ENCODE peak calls at places on chromosomes 4 and X, in four cellular contexts. One of them, this sample, is unnamed.
A peak's percentile ranks its signal among the peaks of the same experiment; 100 is the strongest.

GRCh38 chr4:56870927-56871326 is 36.8 kb upstream of the REST start:
- DNase-seq in right lobe of liver: no peak
- DNase-seq in IMR-90: peak; percentile 35
- DNase-seq in psoas muscle: no peak
- DNase-seq in this sample: no peak

GRCh38 chrX:1164322-1165288 is 47.8 kb downstream of the CRLF2 start:
- DNase-seq in right lobe of liver: peak; percentile 38
- DNase-seq in IMR-90: no peak
- DNase-seq in psoas muscle: peak; percentile 15
- DNase-seq in this sample: no peak

GRCh38 chr4:5821665-5822358 is 71.1 kb downstream of the CRMP1 start:
- DNase-seq in right lobe of liver: no peak
- DNase-seq in IMR-90: no peak
- DNase-seq in psoas muscle: no peak
- DNase-seq in this sample: no peak

GRCh38 chrX:53714580-53715335 is 28.2 kb upstream of the HUWE1 start:
- DNase-seq in right lobe of liver: no peak
- DNase-seq in IMR-90: peak; percentile 57
- DNase-seq in psoas muscle: no peak
- DNase-seq in this sample: peak; percentile 55

GRCh38 chr4:76211769-76212168 is 1.9 kb downstream of the SCARB2 start:
- DNase-seq in right lobe of liver: no peak
- DNase-seq in IMR-90: no peak
- DNase-seq in psoas muscle: no peak
- DNase-seq in this sample: no peak

GRCh38 chr4:96352051-96352517 is 512.2 kb downstream of the PDHA2 start:
- DNase-seq in right lobe of liver: no peak
- DNase-seq in IMR-90: no peak
- DNase-seq in psoas muscle: no peak
- DNase-seq in this sample: no peak

GRCh38 chr4:26076000-26076587 is 162.1 kb downstream of the SMIM20 start:
- DNase-seq in right lobe of liver: no peak
- DNase-seq in IMR-90: peak; percentile 81
- DNase-seq in psoas muscle: no peak
- DNase-seq in this sample: no peak

GRCh38 chrX:21947671-21948070 is 7.2 kb downstream of the SMS start:
- DNase-seq in right lobe of liver: no peak
- DNase-seq in IMR-90: no peak
- DNase-seq in psoas muscle: no peak
- DNase-seq in this sample: no peak

GRCh38 chr4:11471613-11472012 is 42.9 kb upstream of the HS3ST1 start:
- DNase-seq in right lobe of liver: no peak
- DNase-seq in IMR-90: no peak
- DNase-seq in psoas muscle: no peak
- DNase-seq in this sample: peak; percentile 46

GRCh38 chr4:11704136-11704535 is 275.4 kb upstream of the HS3ST1 start:
- DNase-seq in right lobe of liver: no peak
- DNase-seq in IMR-90: no peak
- DNase-seq in psoas muscle: no peak
- DNase-seq in this sample: no peak

GRCh38 chr4:145557720-145558119 is 61.5 kb upstream of the MMAA start:
- DNase-seq in right lobe of liver: peak; percentile 56
- DNase-seq in IMR-90: peak; percentile 72
- DNase-seq in psoas muscle: peak; percentile 44
- DNase-seq in this sample: no peak

GRCh38 chrX:41600266-41600665 is 88.5 kb upstream of the GPR34 start:
- DNase-seq in right lobe of liver: no peak
- DNase-seq in IMR-90: peak; percentile 68
- DNase-seq in psoas muscle: no peak
- DNase-seq in this sample: no peak

GRCh38 chr4:98674404-98675173 is 16.2 kb upstream of the TSPAN5 start:
- DNase-seq in right lobe of liver: no peak
- DNase-seq in IMR-90: peak; percentile 12
- DNase-seq in psoas muscle: no peak
- DNase-seq in this sample: no peak

GRCh38 chr4:152554742-152555141 is 18.9 kb upstream of the FBXW7 start:
- DNase-seq in right lobe of liver: no peak
- DNase-seq in IMR-90: no peak
- DNase-seq in psoas muscle: no peak
- DNase-seq in this sample: no peak

GRCh38 chr4:20592666-20593065 is 107.6 kb upstream of the PACRGL start:
- DNase-seq in right lobe of liver: no peak
- DNase-seq in IMR-90: peak; percentile 65
- DNase-seq in psoas muscle: no peak
- DNase-seq in this sample: no peak

GRCh38 chrX:57906790-57907189 is 3.5 kb downstream of the ZXDA start:
- DNase-seq in right lobe of liver: no peak
- DNase-seq in IMR-90: peak; percentile 61
- DNase-seq in psoas muscle: no peak
- DNase-seq in this sample: no peak

GRCh38 chrX:45850775-45851433 is 650.2 kb upstream of the DIPK2B start:
- DNase-seq in right lobe of liver: no peak
- DNase-seq in IMR-90: peak; percentile 28
- DNase-seq in psoas muscle: peak; percentile 17
- DNase-seq in this sample: no peak

GRCh38 chr4:3283916-3284315 is 8.9 kb upstream of the RGS12 start:
- DNase-seq in right lobe of liver: peak; percentile 39
- DNase-seq in IMR-90: no peak
- DNase-seq in psoas muscle: peak; percentile 18
- DNase-seq in this sample: no peak

GRCh38 chr4:48137766-48138349 is 3.8 kb upstream of the TXK start:
- DNase-seq in right lobe of liver: no peak
- DNase-seq in IMR-90: no peak
- DNase-seq in psoas muscle: no peak
- DNase-seq in this sample: no peak

GRCh38 chr4:153731239-153731638 is 28.6 kb downstream of the RNF175 start:
- DNase-seq in right lobe of liver: no peak
- DNase-seq in IMR-90: peak; percentile 64
- DNase-seq in psoas muscle: no peak
- DNase-seq in this sample: no peak

GRCh38 chr4:123452585-123452984 is 56.0 kb downstream of the SPRY1 start:
- DNase-seq in right lobe of liver: no peak
- DNase-seq in IMR-90: peak; percentile 98
- DNase-seq in psoas muscle: peak; percentile 38
- DNase-seq in this sample: no peak

GRCh38 chr4:3307060-3307459 is 14.2 kb downstream of the RGS12 start:
- DNase-seq in right lobe of liver: peak; percentile 41
- DNase-seq in IMR-90: no peak
- DNase-seq in psoas muscle: no peak
- DNase-seq in this sample: no peak

GRCh38 chr4:125060376-125060775 is 254.4 kb upstream of the FAT4 start:
- DNase-seq in right lobe of liver: no peak
- DNase-seq in IMR-90: no peak
- DNase-seq in psoas muscle: no peak
- DNase-seq in this sample: no peak

GRCh38 chrX:135741192-135741715 is 26.7 kb downstream of the CT45A3 start:
- DNase-seq in right lobe of liver: no peak
- DNase-seq in IMR-90: no peak
- DNase-seq in psoas muscle: no peak
- DNase-seq in this sample: no peak

GRCh38 chr4:127708985-127709384 is 21.2 kb upstream of the SLC25A31 start:
- DNase-seq in right lobe of liver: no peak
- DNase-seq in IMR-90: peak; percentile 77
- DNase-seq in psoas muscle: no peak
- DNase-seq in this sample: no peak

GRCh38 chrX:30150196-30150895 is 65.0 kb upstream of the MAGEB2 start:
- DNase-seq in right lobe of liver: no peak
- DNase-seq in IMR-90: peak; percentile 36
- DNase-seq in psoas muscle: no peak
- DNase-seq in this sample: no peak

GRCh38 chr4:80566203-80566872 is 230.8 kb downstream of the CFAP299 start:
- DNase-seq in right lobe of liver: no peak
- DNase-seq in IMR-90: no peak
- DNase-seq in psoas muscle: no peak
- DNase-seq in this sample: no peak

GRCh38 chr4:35175894-35176293 is 1068.4 kb downstream of the ARAP2 start:
- DNase-seq in right lobe of liver: no peak
- DNase-seq in IMR-90: no peak
- DNase-seq in psoas muscle: no peak
- DNase-seq in this sample: no peak

GRCh38 chrX:15755091-15755490 is 17.0 kb downstream of the CA5B start:
- DNase-seq in right lobe of liver: no peak
- DNase-seq in IMR-90: no peak
- DNase-seq in psoas muscle: no peak
- DNase-seq in this sample: no peak

GRCh38 chr4:39770471-39770870 is 72.5 kb downstream of the UBE2K start:
- DNase-seq in right lobe of liver: no peak
- DNase-seq in IMR-90: no peak
- DNase-seq in psoas muscle: no peak
- DNase-seq in this sample: no peak

GRCh38 chr4:103105558-103106356 is 6.1 kb upstream of the BDH2 start:
- DNase-seq in right lobe of liver: no peak
- DNase-seq in IMR-90: peak; percentile 66
- DNase-seq in psoas muscle: no peak
- DNase-seq in this sample: no peak

GRCh38 chr4:183401473-183401872 is 43.0 kb upstream of the CDKN2AIP start:
- DNase-seq in right lobe of liver: no peak
- DNase-seq in IMR-90: no peak
- DNase-seq in psoas muscle: no peak
- DNase-seq in this sample: no peak

DNA sequence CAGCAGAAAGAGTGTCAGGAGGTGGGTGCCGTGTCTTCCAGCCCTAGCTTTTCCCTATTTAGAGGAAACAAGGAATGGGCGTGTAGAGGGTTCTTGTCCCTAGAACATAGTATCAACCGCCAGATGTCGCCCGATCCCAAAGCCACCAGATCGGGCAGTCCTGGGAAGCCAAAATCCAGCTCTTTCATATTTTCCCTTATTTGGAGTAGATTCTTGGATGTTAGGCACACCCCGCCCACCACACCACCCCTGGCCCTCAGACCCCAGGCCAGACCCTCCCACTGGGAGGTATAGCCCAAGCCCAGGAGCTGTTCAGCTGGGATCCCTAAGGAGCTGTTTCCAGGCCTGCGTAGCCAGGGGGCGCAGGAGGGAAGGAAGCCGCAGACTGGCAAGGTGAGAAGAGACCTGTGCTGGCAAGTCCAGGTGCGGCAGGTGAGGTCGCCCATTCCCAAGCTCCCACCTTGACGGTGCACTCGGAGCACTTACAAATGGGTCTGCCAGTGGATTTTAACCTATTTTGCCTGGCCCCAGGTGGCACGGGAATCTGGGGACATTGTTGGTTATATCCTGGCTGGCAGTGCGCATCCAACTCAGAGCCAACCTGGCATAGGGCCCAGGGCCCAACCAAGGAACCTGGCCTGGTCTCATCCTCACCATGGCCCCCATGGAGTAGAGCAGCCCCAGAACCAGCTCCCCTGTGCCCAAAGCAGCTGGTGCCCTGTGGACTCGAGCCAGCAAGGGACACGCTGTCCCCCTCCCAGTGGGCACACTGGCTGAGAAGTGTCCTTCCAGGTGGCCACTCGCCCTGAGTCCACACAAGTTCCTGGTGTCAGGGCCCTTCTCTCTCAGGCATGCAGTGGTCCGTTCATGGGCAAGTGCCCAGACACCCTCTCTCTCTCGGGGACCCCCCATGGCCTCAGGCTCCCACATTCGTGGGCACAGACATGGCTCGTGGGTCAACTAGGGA is 811 bp downstream of the FLNA start:
- DNase-seq in right lobe of liver: peak; percentile 61
- DNase-seq in IMR-90: peak; percentile 83
- DNase-seq in psoas muscle: no peak
- DNase-seq in this sample: no peak
- H3K4me1 ChIP-seq in right lobe of liver: peaks cover 1% of the 10 kb centered on the region
- H3K4me1 ChIP-seq in IMR-90: peaks cover 10% of the 10 kb centered on the region
- H3K4me1 ChIP-seq in psoas muscle: peaks cover 5% of the 10 kb centered on the region
- H3K4me1 ChIP-seq in this sample: peaks cover 25% of the 10 kb centered on the region

DNA sequence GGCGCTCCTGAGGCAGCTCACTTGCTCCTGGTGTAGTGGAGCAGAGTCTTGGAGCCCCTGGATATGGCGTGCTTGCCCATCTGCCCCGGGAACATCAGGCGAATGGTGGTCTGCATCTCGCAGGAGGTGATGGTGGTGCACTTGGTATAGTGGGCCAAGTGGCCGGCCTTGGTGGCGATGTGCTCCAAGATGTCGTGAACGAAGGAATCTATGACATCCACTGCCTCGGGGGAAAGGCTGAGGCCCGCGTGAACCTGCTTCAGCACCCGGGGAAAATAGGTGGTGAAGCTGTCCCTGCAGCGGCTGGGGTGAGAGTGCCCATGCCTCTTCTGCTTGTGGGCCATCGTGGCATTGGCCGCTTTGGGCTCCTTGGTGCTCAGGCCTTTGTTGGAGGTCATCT is 58.1 kb upstream of the TMSB15B start:
- DNase-seq in right lobe of liver: no peak
- DNase-seq in IMR-90: no peak
- DNase-seq in psoas muscle: no peak
- DNase-seq in this sample: no peak
- H3K4me1 ChIP-seq in right lobe of liver: no peaks in the 10 kb centered on the region
- H3K4me1 ChIP-seq in IMR-90: no peaks in the 10 kb centered on the region
- H3K4me1 ChIP-seq in psoas muscle: no peaks in the 10 kb centered on the region
- H3K4me1 ChIP-seq in this sample: no peaks in the 10 kb centered on the region

DNA sequence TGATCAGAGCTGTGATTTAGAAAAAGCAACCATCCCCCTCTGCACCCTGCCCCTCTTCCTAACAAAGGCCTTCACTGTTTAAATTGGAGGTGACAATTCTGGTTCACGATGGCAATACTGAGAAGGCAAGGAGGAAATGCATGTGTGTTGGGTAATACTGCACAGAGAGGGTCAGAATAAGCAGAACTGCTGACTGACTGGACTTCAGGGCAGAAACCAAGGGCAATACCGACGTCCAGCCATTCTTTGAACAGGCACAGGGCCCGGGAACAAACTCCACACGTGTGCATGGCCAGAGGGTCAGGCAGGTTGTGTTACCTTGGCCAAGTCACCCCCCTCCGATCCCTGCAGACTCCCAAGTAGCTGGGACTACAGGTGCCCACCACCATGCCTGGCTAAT is 6.0 kb downstream of the ACSL1 start:
- DNase-seq in right lobe of liver: peak; percentile 94
- DNase-seq in IMR-90: no peak
- DNase-seq in psoas muscle: no peak
- DNase-seq in this sample: no peak
- H3K4me1 ChIP-seq in right lobe of liver: no peaks in the 10 kb centered on the region
- H3K4me1 ChIP-seq in IMR-90: peaks cover 4% of the 10 kb centered on the region
- H3K4me1 ChIP-seq in psoas muscle: peaks cover 75% of the 10 kb centered on the region
- H3K4me1 ChIP-seq in this sample: peaks cover 3% of the 10 kb centered on the region

DNA sequence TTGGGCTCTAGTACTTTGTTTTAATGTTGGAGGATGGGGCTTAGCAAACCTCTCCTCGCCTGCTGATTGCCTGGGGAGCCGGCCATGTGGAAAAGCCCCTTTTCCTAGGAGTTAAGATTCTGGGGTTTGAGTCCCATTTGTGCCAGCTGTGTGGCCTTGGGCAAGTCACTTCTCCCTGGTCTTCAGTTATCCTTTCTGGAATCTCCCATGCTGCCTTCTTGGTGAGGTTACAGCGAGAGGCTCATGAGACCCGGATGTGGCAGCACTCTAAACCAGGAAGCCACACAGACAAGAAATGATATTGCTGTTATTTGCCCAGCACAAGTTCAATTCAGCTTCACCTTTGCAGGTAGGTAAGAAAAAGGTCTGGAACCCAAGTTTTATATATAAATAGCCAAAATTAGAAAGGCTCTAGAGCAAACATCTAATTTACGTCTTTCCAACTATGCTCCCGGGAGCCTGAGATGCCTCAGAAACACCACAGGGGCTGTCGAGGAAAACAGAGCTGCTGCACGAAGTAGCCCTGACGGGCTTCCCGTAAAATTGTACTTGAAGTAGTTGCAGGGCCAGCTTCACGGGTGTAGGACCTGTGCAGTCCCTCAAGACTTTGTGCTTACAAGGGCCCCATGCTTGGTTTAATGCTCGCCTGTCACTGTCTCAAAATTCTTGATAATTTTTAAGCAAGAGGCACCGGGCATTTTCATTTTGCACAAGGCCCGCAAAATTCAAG is 8.3 kb upstream of the SASH3 start:
- DNase-seq in right lobe of liver: no peak
- DNase-seq in IMR-90: no peak
- DNase-seq in psoas muscle: no peak
- DNase-seq in this sample: no peak
- H3K4me1 ChIP-seq in right lobe of liver: no peaks in the 10 kb centered on the region
- H3K4me1 ChIP-seq in IMR-90: no peaks in the 10 kb centered on the region
- H3K4me1 ChIP-seq in psoas muscle: no peaks in the 10 kb centered on the region
- H3K4me1 ChIP-seq in this sample: peaks cover 73% of the 10 kb centered on the region

This sample was measured in effector memory CD4-positive, alpha-beta T cell.